ENCODE peak calls at places on chromosomes 11 and 22, in eight cellular contexts. C is IMR-90, F is fibroblast of pulmonary artery, Y is choroid plexus epithelial cell, X is fibroblast of lung, J is BE2C, N is lung, L is breast epithelium. W is an unnamed sample.

GRCh38 chr11:35214792-35215193 is 75.8 kb downstream of the CD44 start:
- DNase-seq in J (no peak), L (no peak), F (peak; percentile 85), C (peak; percentile 97), N (no peak), Y (peak; percentile 99), X (peak; percentile 100), W (no peak)

GRCh38 chr11:25159341-25159740 is 662.5 kb downstream of the LUZP2 start:
- DNase-seq in X (peak; percentile 79), N (no peak), J (no peak), F (no peak), L (no peak), Y (peak; percentile 13), C (peak; percentile 30), W (no peak)

GRCh38 chr22:33555814-33556522 is 364.3 kb downstream of the LARGE1 start:
- DNase-seq in N (no peak), L (no peak), Y (no peak), X (no peak), F (no peak), J (no peak), C (no peak), W (no peak)

GRCh38 chr11:118277312-118277711 is 13.2 kb upstream of the MPZL2 start:
- DNase-seq in Y (peak; percentile 17), X (peak; percentile 50), L (peak; percentile 31), C (peak; percentile 36), F (peak; percentile 54), N (no peak), J (no peak), W (no peak)

GRCh38 chr11:134271978-134272377 is 4.2 kb upstream of the GLB1L3 start:
- DNase-seq in C (no peak), J (no peak), X (no peak), N (no peak), F (no peak), L (no peak), Y (no peak), W (no peak)

GRCh38 chr11:70503878-70504240 is 105.5 kb downstream of the CTTN start:
- DNase-seq in F (no peak), Y (no peak), L (no peak), N (no peak), C (no peak), X (no peak), J (peak; percentile 40), W (no peak)

GRCh38 chr11:124745835-124746620 is 6.0 kb downstream of the VSIG2 start:
- DNase-seq in F (no peak), J (no peak), Y (no peak), C (no peak), X (no peak), N (no peak), L (no peak), W (no peak)

GRCh38 chr11:19869946-19870589 is 157.4 kb downstream of the NAV2 start:
- DNase-seq in F (no peak), C (no peak), N (no peak), Y (no peak), X (peak; percentile 34), L (no peak), J (no peak), W (no peak)

GRCh38 chr11:69411257-69411924 is 70.1 kb upstream of the LINC01488 start:
- DNase-seq in Y (no peak), F (no peak), N (no peak), X (no peak), C (no peak), L (no peak), J (no peak), W (no peak)

GRCh38 chr11:83521647-83522596 is 235.8 kb upstream of the CCDC90B start:
- DNase-seq in L (no peak), N (no peak), Y (peak; percentile 36), F (no peak), X (peak; percentile 7), C (peak; percentile 31), J (peak; percentile 50), W (no peak)

GRCh38 chr11:2774173-2775082 is 74.6 kb upstream of the KCNQ1OT1 start:
- DNase-seq in F (no peak), L (peak; percentile 11), J (no peak), C (no peak), N (peak; percentile 24), X (no peak), Y (no peak), W (peak; percentile 14)

GRCh38 chr22:35313311-35314121 is 13.8 kb downstream of the TOM1 start:
- DNase-seq in F (peak; percentile 89), C (peak; percentile 96), X (peak; percentile 96), Y (peak; percentile 63), J (peak; percentile 46), L (peak; percentile 42), N (no peak), W (peak; percentile 6)

GRCh38 chr11:102521121-102521520 is 9.4 kb downstream of the MMP7 start:
- DNase-seq in X (no peak), N (no peak), J (no peak), L (no peak), Y (no peak), C (no peak), F (no peak), W (no peak)

GRCh38 chr11:67642148-67642475 is 2.5 kb upstream of the TBX10 start:
- DNase-seq in C (no peak), L (no peak), N (no peak), X (no peak), F (no peak), J (no peak), Y (no peak), W (no peak)

GRCh38 chr11:119999220-119999619 is 138.7 kb downstream of the TRIM29 start:
- DNase-seq in L (no peak), N (no peak), J (no peak), Y (no peak), X (no peak), C (no peak), F (no peak), W (no peak)

GRCh38 chr11:93481696-93482095 is 61.5 kb downstream of the SMCO4 start:
- DNase-seq in F (no peak), C (no peak), L (peak; percentile 53), J (no peak), N (no peak), X (no peak), Y (no peak), W (no peak)

GRCh38 chr11:706439-706956 is 467 bp downstream of the EPS8L2 start:
- DNase-seq in L (no peak), N (no peak), F (no peak), C (peak; percentile 36), X (peak; percentile 54), Y (peak; percentile 24), J (no peak), W (no peak)

GRCh38 chr11:71269603-71270511 is 17.5 kb upstream of the SHANK2 start:
- DNase-seq in N (no peak), F (no peak), L (no peak), X (peak; percentile 25), Y (no peak), C (no peak), J (no peak), W (no peak)

GRCh38 chr11:115185507-115185906 is 318.7 kb downstream of the CADM1 start:
- DNase-seq in J (no peak), L (no peak), Y (no peak), X (no peak), C (no peak), N (no peak), F (no peak), W (no peak)

GRCh38 chr11:6251120-6251733 is 8.4 kb upstream of the CCKBR start:
- DNase-seq in C (peak; percentile 75), L (peak; percentile 28), Y (peak; percentile 83), N (peak; percentile 69), X (peak; percentile 51), F (peak; percentile 73), J (peak; percentile 51), W (no peak)

GRCh38 chr22:42281706-42282251 is 11.3 kb upstream of the TCF20 start:
- DNase-seq in C (no peak), X (no peak), L (no peak), Y (no peak), J (no peak), N (no peak), F (no peak), W (no peak)
- TF ChIP-seq CTCF in C (no peak), X (no peak), L (no peak), Y (no peak), J (no peak), N (no peak), F (no peak), W (no peak)

DNA sequence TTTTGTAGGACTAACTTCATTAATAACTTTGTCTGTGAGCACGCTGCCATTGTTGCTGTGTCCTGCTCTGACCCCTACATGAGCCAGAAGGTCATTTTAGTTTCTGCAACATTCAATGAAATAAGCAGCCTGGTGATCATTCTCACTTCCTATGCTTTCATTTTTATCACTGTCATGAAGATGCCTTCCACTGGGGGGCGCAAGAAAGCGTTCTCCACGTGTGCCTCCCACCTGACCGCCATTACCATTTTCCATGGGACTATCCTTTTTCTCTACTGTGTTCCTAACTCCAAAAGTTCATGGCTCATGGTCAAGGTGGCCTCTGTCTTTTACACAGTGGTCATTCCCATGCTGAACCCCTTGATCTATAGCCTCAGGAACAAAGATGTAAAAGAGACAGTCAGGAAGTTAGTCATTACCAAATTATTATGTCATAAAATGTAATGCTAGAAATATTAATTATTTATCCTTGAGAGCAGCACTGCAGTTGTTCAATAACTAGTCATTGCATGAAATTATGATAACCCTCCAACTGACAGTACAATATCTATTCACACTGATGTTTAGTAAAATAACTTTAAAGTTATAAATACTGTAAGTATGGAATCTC is 46.4 kb upstream of the OR5D13 start:
- DNase-seq in Y (no peak), J (peak; percentile 24), F (no peak), C (no peak), N (no peak), X (no peak), L (no peak), W (no peak)
- TF ChIP-seq CTCF in Y (no peak), J (peak; percentile 43), F (no peak), C (no peak), N (no peak), X (no peak), L (no peak), W (no peak)

DNA sequence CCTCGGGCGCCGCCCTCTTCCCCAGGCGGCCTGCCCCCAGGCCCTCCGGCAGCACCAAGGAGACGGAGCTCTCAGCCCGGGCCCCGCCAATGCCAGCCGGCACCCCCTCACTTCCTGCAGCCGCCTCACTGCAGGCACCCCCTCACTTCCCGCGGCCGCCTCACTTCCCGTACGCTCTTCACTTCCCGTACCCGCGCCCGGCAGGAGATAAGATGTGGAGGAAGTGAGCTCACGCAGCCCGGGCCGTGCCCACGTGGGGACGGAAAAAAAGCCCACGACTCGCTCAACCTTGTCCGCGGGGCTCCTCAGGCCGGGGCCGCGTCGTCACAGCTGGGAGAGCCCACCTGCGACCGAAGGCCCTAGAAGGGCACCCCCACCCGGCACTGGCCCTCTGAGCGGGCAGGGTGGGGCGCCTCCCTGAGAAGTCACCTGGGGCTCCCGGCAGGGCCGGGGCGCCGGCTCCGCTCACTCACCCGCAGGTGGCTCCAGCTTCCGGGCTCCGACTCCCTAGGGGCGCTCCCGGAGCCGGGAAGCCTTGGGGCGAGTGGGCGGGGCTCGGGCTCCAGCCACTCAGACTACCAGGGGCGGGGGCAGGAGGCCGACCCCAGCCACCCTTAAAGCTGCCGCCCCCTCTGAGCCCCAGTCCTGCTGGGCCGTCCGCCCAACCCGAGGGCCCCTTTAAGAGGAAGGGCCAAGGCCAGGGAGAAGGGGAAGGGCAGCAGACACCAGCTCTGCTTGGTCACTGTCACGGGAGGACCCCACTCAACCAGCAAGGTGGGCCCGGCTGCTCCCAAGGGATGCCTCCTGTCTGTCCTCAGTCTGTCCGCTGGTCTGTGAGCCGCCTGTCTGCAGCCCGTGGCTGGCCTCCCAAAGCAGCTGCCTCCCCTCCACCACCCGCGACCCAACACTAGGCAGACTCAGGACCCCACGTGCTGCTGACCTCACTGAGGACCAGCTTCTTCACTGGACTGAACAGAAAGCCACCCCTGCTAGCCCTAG is 31.4 kb downstream of the PISD start:
- DNase-seq in C (peak; percentile 74), N (peak; percentile 83), L (peak; percentile 56), Y (peak; percentile 85), J (peak; percentile 95), F (peak; percentile 85), X (peak; percentile 79), W (peak; percentile 83)
- TF ChIP-seq CTCF in C (no peak), N (no peak), L (no peak), Y (peak; percentile 30), J (no peak), F (no peak), X (no peak), W (no peak)

GRCh38 chr22:45785458-45785857 is 113.8 kb downstream of the ATXN10 start:
- DNase-seq in L (no peak), C (peak; percentile 44), Y (peak; percentile 40), N (no peak), J (no peak), F (no peak), X (peak; percentile 83), W (no peak)
- TF ChIP-seq CTCF in L (no peak), C (no peak), Y (no peak), N (no peak), J (no peak), F (no peak), X (no peak), W (no peak)

W was measured in activated B cell treated with CpG ODN at 0.5 μM for 24 hours.